ENCODE peak calls at places on chromosomes 6 and 20, in eight cellular contexts. N is B cell; J is fibroblast of lung; L is endothelial cell; Q is CD8-positive, alpha-beta T cell; R is omental fat pad; A is CD4-positive, alpha-beta T cell; D is AG10803. U is an unnamed sample.

GRCh38 chr6:87257565-87257964 is 64.8 kb upstream of the SMIM8 start:
- DNase-seq in Q (no peak), J (no peak), A (no peak), N (no peak), R (no peak), L (no peak), D (no peak), U (no peak)

GRCh38 chr6:16514249-16514648 is 247.0 kb downstream of the ATXN1 start:
- DNase-seq in L (peak; percentile 29), N (no peak), J (peak; percentile 70), D (peak; percentile 59), Q (peak; percentile 26), R (no peak), A (no peak), U (peak; percentile 82)

GRCh38 chr6:170178561-170179477 is 112.1 kb downstream of the DLL1 start:
- DNase-seq in Q (no peak), D (peak; percentile 89), N (no peak), A (no peak), L (no peak), R (no peak), J (peak; percentile 80), U (peak; percentile 92)

GRCh38 chr6:134480593-134480992 is 162.7 kb upstream of the SGK1 start:
- DNase-seq in A (no peak), Q (no peak), R (no peak), L (no peak), D (peak; percentile 25), N (no peak), J (peak; percentile 24), U (peak; percentile 59)

GRCh38 chr20:51528263-51529026 is 14.1 kb downstream of the NFATC2 start:
- DNase-seq in Q (no peak), A (no peak), R (no peak), J (no peak), N (no peak), D (no peak), L (no peak), U (no peak)

GRCh38 chr20:40489886-40490285 is 199.2 kb downstream of the MAFB start:
- DNase-seq in N (no peak), D (peak; percentile 91), L (no peak), Q (no peak), A (no peak), J (no peak), R (no peak), U (peak; percentile 48)

GRCh38 chr6:73134588-73134987 is 90.7 kb downstream of the KHDC1L start:
- DNase-seq in J (peak; percentile 14), R (no peak), D (peak; percentile 41), Q (no peak), A (no peak), N (no peak), L (peak; percentile 83), U (peak; percentile 18)

GRCh38 chr6:56238352-56238751 is 9.0 kb downstream of the COL21A1 start:
- DNase-seq in Q (no peak), A (no peak), R (no peak), L (no peak), J (no peak), N (no peak), D (no peak), U (no peak)

GRCh38 chr20:35903843-35904242 is 50.5 kb downstream of the SCAND1 start:
- DNase-seq in D (no peak), N (no peak), Q (no peak), A (no peak), J (no peak), R (no peak), L (no peak), U (no peak)

GRCh38 chr20:2206957-2207769 is 88.6 kb upstream of the TGM3 start:
- DNase-seq in A (peak; percentile 45), D (peak; percentile 64), J (peak; percentile 18), Q (peak; percentile 44), R (peak; percentile 56), L (peak; percentile 89), N (peak; percentile 72), U (peak; percentile 61)

GRCh38 chr6:55319961-55320690 is 7.1 kb upstream of the GFRAL start:
- DNase-seq in D (no peak), Q (no peak), R (no peak), J (no peak), L (no peak), N (no peak), A (no peak), U (no peak)

GRCh38 chr6:141326426-141326825 is 806.3 kb upstream of the GJE1 start:
- DNase-seq in N (no peak), D (peak; percentile 96), Q (peak; percentile 24), R (peak; percentile 24), A (peak; percentile 16), J (peak; percentile 99), L (no peak), U (peak; percentile 97)

GRCh38 chr6:132483779-132484679 is 28.9 kb downstream of the STX7 start:
- DNase-seq in J (peak; percentile 82), Q (peak; percentile 35), L (peak; percentile 42), N (peak; percentile 60), A (peak; percentile 12), D (peak; percentile 69), R (no peak), U (peak; percentile 84)

GRCh38 chr6:80566361-80566760 is 459.9 kb downstream of the BCKDHB start:
- DNase-seq in N (no peak), D (no peak), J (no peak), Q (no peak), A (no peak), L (no peak), R (no peak), U (no peak)

GRCh38 chr6:34514593-34515472 is 41.3 kb downstream of the SPDEF start:
- DNase-seq in J (peak; percentile 77), L (peak; percentile 54), A (no peak), D (peak; percentile 28), N (no peak), R (no peak), Q (no peak), U (peak; percentile 88)

GRCh38 chr6:82331031-82331773 is 32.4 kb upstream of the TPBG start:
- DNase-seq in J (peak; percentile 28), A (no peak), D (peak; percentile 81), N (no peak), Q (no peak), R (no peak), L (no peak), U (peak; percentile 29)
- TF ChIP-seq CTCF in J (peak; percentile 32), A (no peak), D (peak; percentile 69), N (no peak), Q (no peak), R (no peak), L (no peak), U (peak; percentile 31)

DNA sequence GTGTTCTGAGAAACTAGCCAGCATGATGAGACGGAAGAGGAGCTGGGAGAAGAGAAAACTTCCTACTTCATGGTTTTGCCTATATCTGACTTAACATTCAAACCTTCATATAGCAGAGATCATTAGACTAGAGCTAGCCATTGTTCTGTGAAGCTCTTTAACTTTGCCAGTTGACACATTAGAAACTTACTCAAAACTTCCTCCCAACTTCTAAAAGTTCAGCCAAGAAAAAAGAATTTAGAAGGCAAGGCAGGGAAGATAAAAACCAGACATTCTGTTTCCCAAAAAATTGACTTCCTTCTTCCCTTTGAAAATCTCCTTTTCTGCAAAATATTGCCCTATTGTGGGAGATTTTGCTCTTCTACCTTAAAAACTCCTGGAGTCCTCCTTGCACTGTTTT is 134.8 kb upstream of the UST start:
- DNase-seq in L (no peak), R (no peak), J (no peak), Q (no peak), A (no peak), N (no peak), D (no peak), U (no peak)
- TF ChIP-seq CTCF in L (no peak), R (no peak), J (no peak), Q (no peak), A (no peak), N (no peak), D (no peak), U (no peak)

GRCh38 chr6:119076966-119077642 is 1.4 kb downstream of the FAM184A start:
- DNase-seq in J (no peak), A (no peak), N (no peak), Q (no peak), R (no peak), L (no peak), D (no peak), U (no peak)

GRCh38 chr6:119076173-119076965 is 2.1 kb downstream of the FAM184A start:
- DNase-seq in A (no peak), L (no peak), Q (no peak), J (no peak), N (no peak), D (no peak), R (no peak), U (no peak)

GRCh38 chr6:119077643-119078448 is 618 bp downstream of the FAM184A start:
- DNase-seq in L (peak; percentile 41), Q (peak; percentile 53), R (no peak), D (peak; percentile 2), A (peak; percentile 47), J (peak; percentile 19), N (no peak), U (peak; percentile 12)

GRCh38 chr6:119079288-119079809 is 885 bp upstream of the FAM184A start:
- DNase-seq in A (no peak), N (no peak), D (peak; percentile 19), R (no peak), Q (no peak), L (no peak), J (peak; percentile 68), U (peak; percentile 63)

GRCh38 chr6:119078449-119079287 is at the start of gene FAM184A:
- DNase-seq in J (peak; percentile 63), D (peak; percentile 30), N (peak; percentile 50), R (peak; percentile 28), L (peak; percentile 87), Q (peak; percentile 68), A (peak; percentile 64), U (peak; percentile 53)
- TF ChIP-seq CTCF in J (no peak), D (no peak), N (peak; percentile 20), R (no peak), L (peak; percentile 43), Q (no peak), A (no peak), U (no peak)

GRCh38 chr6:146027586-146028249 is 1.1 kb upstream of the GRM1 start:
- DNase-seq in Q (no peak), N (no peak), J (no peak), L (peak; percentile 5), A (no peak), R (no peak), D (no peak), U (peak; percentile 1)
- TF ChIP-seq CTCF in Q (no peak), N (no peak), J (no peak), L (no peak), A (no peak), R (no peak), D (no peak), U (no peak)

GRCh38 chr6:108619431-108620197 is 58.9 kb downstream of the FOXO3 start:
- DNase-seq in L (no peak), J (no peak), R (no peak), D (no peak), Q (no peak), A (no peak), N (no peak), U (no peak)

GRCh38 chr6:108618623-108619152 is 58.0 kb downstream of the FOXO3 start:
- DNase-seq in A (no peak), N (no peak), L (no peak), R (no peak), D (no peak), Q (no peak), J (no peak), U (no peak)

GRCh38 chr6:108622601-108623335 is 62.1 kb downstream of the FOXO3 start:
- DNase-seq in L (no peak), J (peak; percentile 96), R (no peak), D (peak; percentile 94), A (no peak), N (no peak), Q (no peak), U (peak; percentile 93)

GRCh38 chr6:108623995-108624394 is 63.3 kb downstream of the FOXO3 start:
- DNase-seq in Q (no peak), D (no peak), A (no peak), N (no peak), L (no peak), J (no peak), R (no peak), U (no peak)

GRCh38 chr6:108621117-108621516 is 60.4 kb downstream of the FOXO3 start:
- DNase-seq in R (peak; percentile 51), J (peak; percentile 82), N (no peak), Q (no peak), L (no peak), A (no peak), D (peak; percentile 75), U (peak; percentile 49)
- TF ChIP-seq CTCF in R (no peak), J (peak; percentile 9), N (no peak), Q (no peak), L (no peak), A (no peak), D (peak; percentile 18), U (no peak)